ENCODE peak calls at places on chromosome 16, in eight cellular contexts. B, D, J, C, L, F, I and X are unnamed samples.

GRCh38 chr16:86740817-86741799 is 162.8 kb downstream of the FOXL1 start:
- DNase-seq in F (peak), D (peak), I (peak), B (no peak), C (no peak), L (peak), J (peak), X (no peak)

GRCh38 chr16:318628-319027 is 33.9 kb downstream of the AXIN1 start:
- DNase-seq in F (no peak), C (peak), L (no peak), I (no peak), B (no peak), D (peak), J (peak), X (no peak)

GRCh38 chr16:155031-155398 is 2.6 kb downstream of the HBZ start:
- DNase-seq in C (no peak), I (no peak), J (no peak), F (no peak), B (no peak), D (no peak), L (no peak), X (no peak)

GRCh38 chr16:87924937-87925670 is 11.2 kb downstream of the CA5A start:
- DNase-seq in F (no peak), B (no peak), D (no peak), J (no peak), L (peak), C (no peak), I (no peak), X (no peak)

GRCh38 chr16:29959293-29959692 is 2.6 kb upstream of the TMEM219 start:
- DNase-seq in I (no peak), D (no peak), B (no peak), L (no peak), F (no peak), J (no peak), C (no peak), X (no peak)

GRCh38 chr16:27326738-27327585 is 13.2 kb downstream of the IL4R start:
- DNase-seq in B (no peak), C (peak), F (peak), I (peak), D (peak), L (peak), J (peak), X (peak)

GRCh38 chr16:81201267-81201666 is 37.2 kb upstream of the BCO1 start:
- DNase-seq in C (no peak), D (no peak), I (peak), J (no peak), F (no peak), B (no peak), L (no peak), X (no peak)

GRCh38 chr16:77998350-77999023 is 23.9 kb upstream of the CLEC3A start:
- DNase-seq in J (no peak), I (no peak), D (no peak), L (no peak), F (no peak), B (no peak), C (no peak), X (no peak)

GRCh38 chr16:46947900-46948547 is 25.4 kb downstream of the DNAJA2 start:
- DNase-seq in L (no peak), J (peak), D (peak), F (peak), B (peak), I (peak), C (no peak), X (peak)

GRCh38 chr16:898761-899677 is 71.8 kb downstream of the LMF1 start:
- DNase-seq in C (peak), I (no peak), B (no peak), L (no peak), J (no peak), D (no peak), F (no peak), X (no peak)

GRCh38 chr16:7171151-7171550 is 161.5 kb upstream of the RBFOX1 start:
- DNase-seq in J (no peak), D (no peak), B (no peak), L (no peak), F (no peak), I (no peak), C (no peak), X (no peak)

GRCh38 chr16:30659507-30660423 is 1.5 kb downstream of the FBRS start:
- DNase-seq in C (peak), B (peak), J (no peak), F (peak), I (no peak), D (peak), L (no peak), X (no peak)

GRCh38 chr16:21233521-21234150 is at the start of gene ANKS4B:
- DNase-seq in I (no peak), L (peak), F (no peak), B (no peak), J (peak), D (peak), C (no peak), X (no peak)

GRCh38 chr16:85674828-85675227 is 13.9 kb downstream of the GINS2 start:
- DNase-seq in J (no peak), B (no peak), I (no peak), D (no peak), C (no peak), F (no peak), L (no peak), X (no peak)

GRCh38 chr16:79154081-79154480 is 446.5 kb downstream of the MAF start:
- DNase-seq in B (no peak), D (no peak), I (no peak), F (no peak), L (no peak), C (no peak), J (no peak), X (no peak)

GRCh38 chr16:24689128-24689527 is 40.3 kb upstream of the TNRC6A start:
- DNase-seq in I (peak), B (no peak), C (peak), D (peak), L (no peak), J (peak), F (no peak), X (peak)

GRCh38 chr16:87465306-87465705 is 27.5 kb downstream of the ZCCHC14 start:
- DNase-seq in C (no peak), B (no peak), J (no peak), I (peak), D (no peak), L (peak), F (peak), X (no peak)

GRCh38 chr16:23803591-23804123 is 32.1 kb upstream of the PRKCB start:
- DNase-seq in J (peak), C (peak), I (peak), L (peak), B (peak), D (peak), F (peak), X (peak)

GRCh38 chr16:3954411-3954921 is 74.0 kb upstream of the CREBBP start:
- DNase-seq in I (no peak), C (no peak), F (no peak), J (no peak), L (no peak), B (no peak), D (no peak), X (no peak)

GRCh38 chr16:50259334-50260205 is 6.8 kb upstream of the ADCY7 start:
- DNase-seq in F (no peak), B (no peak), J (no peak), C (peak), I (no peak), L (peak), D (no peak), X (no peak)

GRCh38 chr16:324451-325334 is 27.8 kb downstream of the AXIN1 start:
- DNase-seq in I (no peak), F (no peak), B (peak), L (no peak), D (no peak), C (no peak), J (no peak), X (peak)

GRCh38 chr16:27313422-27314160 is at the start of gene IL4R:
- DNase-seq in J (peak), D (peak), B (peak), F (peak), L (peak), I (peak), C (peak), X (peak)

GRCh38 chr16:78638371-78638770 is 538.9 kb downstream of the WWOX start:
- DNase-seq in I (no peak), F (no peak), C (no peak), J (no peak), L (no peak), B (no peak), D (no peak), X (no peak)

GRCh38 chr16:51707666-51708065 is 556.6 kb upstream of the SALL1 start:
- DNase-seq in L (no peak), F (no peak), C (no peak), B (no peak), J (no peak), D (no peak), I (no peak), X (no peak)

GRCh38 chr16:75789237-75789636 is 62.9 kb upstream of the CPHXL start:
- DNase-seq in C (no peak), B (peak), J (peak), F (peak), I (peak), D (peak), L (peak), X (peak)

GRCh38 chr16:79182618-79183017 is 417.9 kb downstream of the MAF start:
- DNase-seq in L (no peak), C (no peak), D (no peak), B (no peak), J (no peak), F (peak), I (no peak), X (no peak)

GRCh38 chr16:85991856-85992255 is 92.9 kb downstream of the IRF8 start:
- DNase-seq in J (no peak), C (no peak), D (no peak), I (no peak), L (no peak), F (no peak), B (no peak), X (no peak)

GRCh38 chr16:17518441-17518840 is 47.7 kb upstream of the XYLT1 start:
- DNase-seq in J (no peak), I (peak), D (no peak), C (no peak), F (peak), B (no peak), L (no peak), X (no peak)

GRCh38 chr16:24871891-24872290 is 26.1 kb downstream of the SLC5A11 start:
- DNase-seq in L (no peak), J (no peak), I (no peak), C (no peak), F (no peak), D (no peak), B (no peak), X (no peak)

GRCh38 chr16:50234771-50235556 is 31.4 kb upstream of the ADCY7 start:
- DNase-seq in I (peak), F (no peak), C (no peak), L (no peak), D (no peak), B (no peak), J (no peak), X (no peak)

GRCh38 chr16:58339452-58339938 is 44.7 kb upstream of the PRSS54 start:
- DNase-seq in D (peak), J (peak), B (no peak), L (no peak), I (peak), F (no peak), C (no peak), X (no peak)

GRCh38 chr16:80265624-80266306 is 275.0 kb upstream of the DYNLRB2 start:
- DNase-seq in J (peak), C (no peak), F (no peak), L (peak), B (no peak), I (no peak), D (peak), X (no peak)

GRCh38 chr16:53220585-53220984 is 165.8 kb downstream of the CHD9 start:
- DNase-seq in F (no peak), C (peak), D (peak), B (no peak), J (peak), L (no peak), I (peak), X (no peak)

GRCh38 chr16:75860654-75861053 is 134.4 kb upstream of the CPHXL start:
- DNase-seq in F (no peak), J (no peak), B (no peak), D (no peak), L (peak), C (peak), I (no peak), X (no peak)

GRCh38 chr16:50326835-50327465 is 41.8 kb downstream of the BRD7 start:
- DNase-seq in J (peak), F (no peak), D (peak), L (no peak), I (no peak), B (peak), C (peak), X (peak)

GRCh38 chr16:26524831-26525230 is 541.9 kb upstream of the C16orf82 start:
- DNase-seq in I (no peak), L (no peak), C (no peak), B (no peak), J (no peak), F (no peak), D (no peak), X (no peak)

GRCh38 chr16:64982581-64982980 is 139.3 kb downstream of the CDH11 start:
- DNase-seq in J (no peak), B (no peak), I (no peak), C (no peak), L (no peak), D (no peak), F (no peak), X (no peak)

DNA sequence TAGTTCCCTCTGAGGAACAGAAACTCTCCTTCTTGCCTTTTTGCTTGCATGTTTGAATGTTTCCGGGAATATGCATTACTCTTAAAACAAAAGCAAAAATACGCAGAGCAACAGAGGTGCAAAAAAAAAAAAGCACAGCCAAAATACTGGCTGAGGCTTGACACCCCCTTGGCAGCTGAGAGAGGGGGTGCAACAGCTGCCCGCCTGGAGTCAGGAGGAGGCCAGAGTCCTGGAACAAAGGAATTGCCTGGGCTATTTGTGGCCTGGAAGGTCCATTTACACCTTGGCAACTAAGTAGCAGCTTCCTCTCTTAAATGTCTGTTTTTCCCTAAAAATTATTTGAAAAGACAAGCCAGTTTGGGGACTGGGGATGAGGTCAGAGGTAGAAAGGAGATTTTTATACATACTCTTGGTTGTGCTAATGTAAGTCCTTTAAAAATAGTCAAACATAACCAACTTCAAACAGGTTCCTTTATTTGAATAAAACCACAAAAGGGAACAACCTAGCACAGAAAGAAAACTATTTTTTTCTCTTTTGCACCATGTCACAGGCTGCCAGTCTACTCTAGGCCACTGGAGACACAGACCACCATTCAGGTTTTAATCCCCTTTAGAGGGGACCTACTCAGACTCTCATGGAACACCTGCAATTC is 19.5 kb downstream of the USP7 start:
- DNase-seq in B (peak), L (no peak), I (no peak), D (no peak), F (no peak), C (no peak), J (no peak), X (peak)
- TF ChIP-seq CTCF in B (no peak), L (no peak), I (no peak), D (no peak), F (no peak), C (no peak), J (no peak), X (no peak)

GRCh38 chr16:2243031-2243528 is 6.8 kb downstream of the DNASE1L2 start:
- DNase-seq in C (no peak), I (no peak), B (no peak), L (no peak), D (no peak), J (peak), F (no peak), X (no peak)
- TF ChIP-seq CTCF in C (peak), I (no peak), B (no peak), L (no peak), D (no peak), J (no peak), F (no peak), X (no peak)

DNA sequence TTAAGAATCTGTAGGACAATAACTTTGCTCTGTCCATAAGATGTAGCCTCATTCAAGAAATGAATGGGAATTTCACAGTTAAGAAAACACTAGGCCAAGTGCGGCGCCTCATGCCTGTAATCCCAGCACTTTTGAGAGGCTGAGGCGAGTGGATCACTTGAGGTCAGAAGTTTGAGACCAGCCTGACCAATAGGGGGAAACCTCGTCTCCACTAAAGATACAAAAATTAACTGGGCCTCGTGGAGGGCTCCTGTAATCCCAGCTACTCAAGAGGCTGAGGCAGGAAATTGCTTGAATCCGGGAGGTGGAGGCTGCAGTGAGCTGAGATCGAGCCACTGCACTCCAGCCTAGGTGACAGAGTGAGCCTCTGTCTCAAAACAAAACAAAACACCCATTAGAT is 19.9 kb upstream of the RSL1D1 start:
- DNase-seq in J (peak), F (no peak), L (no peak), C (no peak), I (no peak), B (no peak), D (peak), X (no peak)
- TF ChIP-seq CTCF in J (peak), F (peak), L (no peak), C (peak), I (peak), B (no peak), D (peak), X (no peak)

GRCh38 chr16:56357291-56357764 is 68.0 kb downstream of the AMFR start:
- DNase-seq in B (no peak), L (peak), F (peak), I (peak), D (no peak), J (no peak), C (peak), X (peak)

GRCh38 chr16:56357765-56358322 is 67.5 kb downstream of the AMFR start:
- DNase-seq in D (peak), L (peak), J (no peak), C (peak), F (no peak), B (no peak), I (no peak), X (peak)

GRCh38 chr16:56355786-56356275 is 69.5 kb downstream of the AMFR start:
- DNase-seq in B (no peak), J (no peak), L (no peak), I (no peak), F (no peak), D (no peak), C (peak), X (peak)

GRCh38 chr16:56355221-56355620 is 70.1 kb downstream of the AMFR start:
- DNase-seq in C (peak), I (no peak), B (no peak), F (no peak), J (no peak), D (no peak), L (no peak), X (peak)

GRCh38 chr16:56356276-56357241 is 68.8 kb downstream of the AMFR start:
- DNase-seq in I (peak), J (peak), F (peak), D (peak), L (peak), B (peak), C (peak), X (peak)
- TF ChIP-seq CTCF in I (peak), J (peak), F (peak), D (peak), L (peak), B (peak), C (peak), X (peak)

GRCh38 chr16:84569382-84569987 is 48.4 kb downstream of the COTL1 start:
- DNase-seq in B (no peak), I (no peak), L (peak), J (no peak), F (no peak), C (no peak), D (peak), X (no peak)

GRCh38 chr16:84568066-84568465 is 49.8 kb downstream of the COTL1 start:
- DNase-seq in C (no peak), B (no peak), J (no peak), I (no peak), F (no peak), L (no peak), D (no peak), X (no peak)

GRCh38 chr16:84565669-84566495 is 52.0 kb downstream of the COTL1 start:
- DNase-seq in F (no peak), B (no peak), I (no peak), J (no peak), D (no peak), C (no peak), L (no peak), X (no peak)

GRCh38 chr16:84566580-84567244 is 51.2 kb downstream of the COTL1 start:
- DNase-seq in F (no peak), D (no peak), L (no peak), I (no peak), B (no peak), J (no peak), C (no peak), X (no peak)

DNA sequence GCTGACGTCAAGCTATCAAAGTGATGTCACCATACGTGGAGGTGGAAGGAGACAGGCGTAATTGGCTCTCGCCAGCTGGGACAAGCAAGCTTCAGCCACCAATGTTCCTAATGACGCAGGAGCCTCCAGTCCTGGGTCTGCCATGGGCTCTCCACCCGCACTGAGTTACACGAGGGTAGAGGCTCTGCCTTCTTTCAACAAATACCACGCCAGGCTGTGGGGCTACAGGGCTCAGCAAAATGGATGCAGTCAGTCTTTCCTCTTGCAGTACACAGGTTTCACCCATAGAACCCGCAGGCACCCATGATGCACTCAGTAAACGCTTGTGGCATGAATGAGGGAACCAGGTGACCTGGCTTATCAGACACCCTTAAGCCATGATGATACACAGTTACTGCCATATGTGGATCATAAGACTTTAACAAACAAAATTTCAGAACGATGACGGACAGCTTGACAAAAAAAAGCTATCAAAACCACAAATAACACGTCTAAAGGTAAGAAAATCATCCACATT is 50.4 kb downstream of the COTL1 start:
- DNase-seq in C (no peak), D (peak), I (no peak), J (peak), F (no peak), B (no peak), L (no peak), X (no peak)
- TF ChIP-seq CTCF in C (no peak), D (no peak), I (no peak), J (no peak), F (no peak), B (no peak), L (no peak), X (no peak)